ENCODE peak calls at places on chromosomes 4 and X, in five cellular contexts. One of them, this sample, is unnamed.

GRCh38 chr4:64682946-64683345 is 273.7 kb upstream of the TECRL start:
- DNase-seq in foreskin fibroblast: no peak
- DNase-seq in NB4: no peak
- DNase-seq in GM12878: no peak
- DNase-seq in CD8-positive, alpha-beta T cell: no peak
- DNase-seq in this sample: no peak

GRCh38 chrX:41518841-41519220 is 71.7 kb downstream of the NYX start:
- DNase-seq in foreskin fibroblast: peak
- DNase-seq in NB4: no peak
- DNase-seq in GM12878: no peak
- DNase-seq in CD8-positive, alpha-beta T cell: no peak
- DNase-seq in this sample: no peak

GRCh38 chr4:151653548-151653918 is 107.3 kb downstream of the GATB start:
- DNase-seq in foreskin fibroblast: no peak
- DNase-seq in NB4: no peak
- DNase-seq in GM12878: no peak
- DNase-seq in CD8-positive, alpha-beta T cell: no peak
- DNase-seq in this sample: no peak

GRCh38 chr4:116811730-116812129 is 273.6 kb downstream of the TRAM1L1 start:
- DNase-seq in foreskin fibroblast: no peak
- DNase-seq in NB4: no peak
- DNase-seq in GM12878: no peak
- DNase-seq in CD8-positive, alpha-beta T cell: no peak
- DNase-seq in this sample: no peak

GRCh38 chr4:39770471-39770870 is 72.5 kb downstream of the UBE2K start:
- DNase-seq in foreskin fibroblast: no peak
- DNase-seq in NB4: no peak
- DNase-seq in GM12878: no peak
- DNase-seq in CD8-positive, alpha-beta T cell: no peak
- DNase-seq in this sample: no peak

GRCh38 chr4:184588893-184589292 is 60.4 kb downstream of the CASP3 start:
- DNase-seq in foreskin fibroblast: no peak
- DNase-seq in NB4: no peak
- DNase-seq in GM12878: no peak
- DNase-seq in CD8-positive, alpha-beta T cell: no peak
- DNase-seq in this sample: no peak

GRCh38 chr4:172256820-172257219 is 443.6 kb downstream of the GALNTL6 start:
- DNase-seq in foreskin fibroblast: no peak
- DNase-seq in NB4: no peak
- DNase-seq in GM12878: no peak
- DNase-seq in CD8-positive, alpha-beta T cell: no peak
- DNase-seq in this sample: no peak

GRCh38 chrX:106467943-106468342 is 143.8 kb upstream of the RADX start:
- DNase-seq in foreskin fibroblast: no peak
- DNase-seq in NB4: no peak
- DNase-seq in GM12878: no peak
- DNase-seq in CD8-positive, alpha-beta T cell: no peak
- DNase-seq in this sample: no peak

GRCh38 chr4:5524900-5525299 is 183.5 kb downstream of the EVC2 start:
- DNase-seq in foreskin fibroblast: peak
- DNase-seq in NB4: no peak
- DNase-seq in GM12878: no peak
- DNase-seq in CD8-positive, alpha-beta T cell: no peak
- DNase-seq in this sample: no peak

GRCh38 chrX:124931241-124931640 is 388.4 kb upstream of the TEX13C start:
- DNase-seq in foreskin fibroblast: no peak
- DNase-seq in NB4: no peak
- DNase-seq in GM12878: no peak
- DNase-seq in CD8-positive, alpha-beta T cell: no peak
- DNase-seq in this sample: no peak

GRCh38 chr4:138843611-138844010 is 172.0 kb upstream of the NOCT start:
- DNase-seq in foreskin fibroblast: no peak
- DNase-seq in NB4: no peak
- DNase-seq in GM12878: no peak
- DNase-seq in CD8-positive, alpha-beta T cell: no peak
- DNase-seq in this sample: no peak

GRCh38 chr4:3706565-3707422 is 59.4 kb upstream of the ADRA2C start:
- DNase-seq in foreskin fibroblast: no peak
- DNase-seq in NB4: no peak
- DNase-seq in GM12878: no peak
- DNase-seq in CD8-positive, alpha-beta T cell: no peak
- DNase-seq in this sample: no peak

GRCh38 chr4:46370531-46370930 is 19.4 kb downstream of the GABRA2 start:
- DNase-seq in foreskin fibroblast: no peak
- DNase-seq in NB4: no peak
- DNase-seq in GM12878: no peak
- DNase-seq in CD8-positive, alpha-beta T cell: no peak
- DNase-seq in this sample: no peak

GRCh38 chr4:104494822-104495559 is at the start of gene CXXC4:
- DNase-seq in foreskin fibroblast: peak
- DNase-seq in NB4: peak
- DNase-seq in GM12878: no peak
- DNase-seq in CD8-positive, alpha-beta T cell: no peak
- DNase-seq in this sample: peak

GRCh38 chrX:104122829-104123228 is 10.5 kb downstream of the ZCCHC18 start:
- DNase-seq in foreskin fibroblast: no peak
- DNase-seq in NB4: peak
- DNase-seq in GM12878: no peak
- DNase-seq in CD8-positive, alpha-beta T cell: no peak
- DNase-seq in this sample: peak

GRCh38 chrX:48465336-48465933 is 4.6 kb downstream of the SLC38A5 start:
- DNase-seq in foreskin fibroblast: peak
- DNase-seq in NB4: no peak
- DNase-seq in GM12878: no peak
- DNase-seq in CD8-positive, alpha-beta T cell: no peak
- DNase-seq in this sample: no peak

GRCh38 chr4:122826596-122827257 is at the start of gene FGF2:
- DNase-seq in foreskin fibroblast: peak
- DNase-seq in NB4: peak
- DNase-seq in GM12878: no peak
- DNase-seq in CD8-positive, alpha-beta T cell: no peak
- DNase-seq in this sample: peak

GRCh38 chrX:120749141-120749846 is 119.4 kb upstream of the C1GALT1C1 start:
- DNase-seq in foreskin fibroblast: no peak
- DNase-seq in NB4: peak
- DNase-seq in GM12878: no peak
- DNase-seq in CD8-positive, alpha-beta T cell: no peak
- DNase-seq in this sample: peak

GRCh38 chr4:184648220-184649025 is 824 bp downstream of the CASP3 start:
- DNase-seq in foreskin fibroblast: peak
- DNase-seq in NB4: peak
- DNase-seq in GM12878: no peak
- DNase-seq in CD8-positive, alpha-beta T cell: peak
- DNase-seq in this sample: peak

GRCh38 chr4:79255793-79256192 is 70.1 kb downstream of the NAA11 start:
- DNase-seq in foreskin fibroblast: no peak
- DNase-seq in NB4: no peak
- DNase-seq in GM12878: no peak
- DNase-seq in CD8-positive, alpha-beta T cell: no peak
- DNase-seq in this sample: no peak

GRCh38 chr4:79250887-79251286 is 75.0 kb downstream of the NAA11 start:
- DNase-seq in foreskin fibroblast: no peak
- DNase-seq in NB4: no peak
- DNase-seq in GM12878: no peak
- DNase-seq in CD8-positive, alpha-beta T cell: no peak
- DNase-seq in this sample: no peak

GRCh38 chr4:79249879-79250503 is 75.9 kb downstream of the NAA11 start:
- DNase-seq in foreskin fibroblast: no peak
- DNase-seq in NB4: peak
- DNase-seq in GM12878: no peak
- DNase-seq in CD8-positive, alpha-beta T cell: no peak
- DNase-seq in this sample: no peak

GRCh38 chr4:79253930-79254329 is 71.9 kb downstream of the NAA11 start:
- DNase-seq in foreskin fibroblast: no peak
- DNase-seq in NB4: no peak
- DNase-seq in GM12878: no peak
- DNase-seq in CD8-positive, alpha-beta T cell: no peak
- DNase-seq in this sample: no peak

GRCh38 chr4:79253168-79253567 is 72.7 kb downstream of the NAA11 start:
- DNase-seq in foreskin fibroblast: no peak
- DNase-seq in NB4: no peak
- DNase-seq in GM12878: no peak
- DNase-seq in CD8-positive, alpha-beta T cell: no peak
- DNase-seq in this sample: no peak
- H3K4me3 ChIP-seq in foreskin fibroblast: no peak
- H3K4me3 ChIP-seq in NB4: no peak
- H3K4me3 ChIP-seq in GM12878: no peak
- H3K4me3 ChIP-seq in CD8-positive, alpha-beta T cell: no peak
- H3K4me3 ChIP-seq in this sample: no peak

DNA sequence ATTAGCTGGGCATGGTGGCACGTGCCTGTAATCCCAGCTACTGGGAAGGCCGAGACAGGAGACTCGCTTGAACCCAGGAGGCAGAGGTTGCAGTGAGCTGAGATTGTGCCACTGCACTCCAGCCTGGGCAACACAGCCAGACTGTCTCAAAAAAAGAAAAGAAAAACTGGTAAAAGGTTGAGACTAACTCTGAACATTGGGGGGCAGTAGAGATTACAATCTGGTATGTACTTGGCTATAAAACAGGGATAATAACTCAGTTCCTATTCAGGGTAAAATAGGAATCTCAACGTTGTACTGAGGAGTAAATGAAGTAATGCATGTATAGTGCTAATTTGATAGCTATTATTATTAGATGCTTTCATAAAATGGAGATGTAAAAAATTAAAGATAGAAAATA is 12.5 kb upstream of the KLF8 start:
- DNase-seq in foreskin fibroblast: peak
- DNase-seq in NB4: peak
- DNase-seq in GM12878: no peak
- DNase-seq in CD8-positive, alpha-beta T cell: no peak
- DNase-seq in this sample: peak
- TF ChIP-seq CTCF in foreskin fibroblast: no peak
- TF ChIP-seq CTCF in NB4: no peak
- TF ChIP-seq CTCF in GM12878: no peak
- TF ChIP-seq CTCF in CD8-positive, alpha-beta T cell: no peak
- TF ChIP-seq CTCF in this sample: no peak

DNA sequence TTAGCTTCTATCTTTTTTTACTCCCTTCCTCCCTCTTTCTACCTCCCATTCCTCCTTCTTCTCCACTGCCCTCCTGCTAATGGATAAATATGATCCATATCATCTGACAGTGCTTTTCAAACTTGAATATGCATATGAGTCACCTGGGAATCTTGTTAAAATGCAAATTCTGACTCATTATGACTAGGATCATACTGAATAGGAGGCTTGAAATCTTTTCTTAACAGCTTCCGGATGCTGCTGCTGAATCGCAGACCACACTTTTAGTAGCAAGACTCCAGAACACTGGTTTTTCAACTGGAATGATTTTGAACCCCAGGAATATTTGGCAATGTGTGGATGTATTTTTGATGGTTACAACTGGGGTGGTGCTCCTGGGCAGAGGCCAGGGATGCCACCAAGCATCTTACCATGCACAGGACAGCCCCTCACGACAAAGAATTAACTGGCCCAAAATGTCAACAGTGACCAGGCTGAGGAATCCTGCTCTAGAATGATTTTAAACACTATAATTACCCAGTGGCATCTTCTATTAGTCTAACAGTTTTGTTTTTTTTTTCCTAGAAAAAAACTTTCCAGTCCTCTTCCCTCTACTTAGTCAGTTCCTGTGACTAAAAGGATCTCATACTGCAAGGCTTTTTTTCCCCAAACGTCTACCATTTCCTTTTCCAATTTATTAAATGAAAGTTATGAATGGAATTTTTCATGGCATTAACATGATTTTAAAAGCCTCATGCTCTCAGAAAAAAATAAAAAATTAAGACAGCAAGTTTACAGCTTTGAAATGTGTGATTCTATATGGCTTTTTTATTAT is 10.6 kb upstream of the PYURF start:
- DNase-seq in foreskin fibroblast: peak
- DNase-seq in NB4: no peak
- DNase-seq in GM12878: no peak
- DNase-seq in CD8-positive, alpha-beta T cell: no peak
- DNase-seq in this sample: no peak
- H3K4me3 ChIP-seq in foreskin fibroblast: no peak
- H3K4me3 ChIP-seq in NB4: no peak
- H3K4me3 ChIP-seq in GM12878: no peak
- H3K4me3 ChIP-seq in CD8-positive, alpha-beta T cell: no peak
- H3K4me3 ChIP-seq in this sample: no peak

GRCh38 chrX:40098264-40099045 is 697 bp upstream of the BCOR start:
- DNase-seq in foreskin fibroblast: peak
- DNase-seq in NB4: peak
- DNase-seq in GM12878: no peak
- DNase-seq in CD8-positive, alpha-beta T cell: peak
- DNase-seq in this sample: peak
- TF ChIP-seq CTCF in foreskin fibroblast: no peak
- TF ChIP-seq CTCF in NB4: no peak
- TF ChIP-seq CTCF in GM12878: no peak
- TF ChIP-seq CTCF in CD8-positive, alpha-beta T cell: no peak
- TF ChIP-seq CTCF in this sample: no peak

GRCh38 chrX:116272881-116273280 is 102.3 kb downstream of the AGTR2 start:
- DNase-seq in foreskin fibroblast: peak
- DNase-seq in NB4: no peak
- DNase-seq in GM12878: no peak
- DNase-seq in CD8-positive, alpha-beta T cell: no peak
- DNase-seq in this sample: no peak
- H3K4me3 ChIP-seq in foreskin fibroblast: no peak
- H3K4me3 ChIP-seq in NB4: no peak
- H3K4me3 ChIP-seq in GM12878: no peak
- H3K4me3 ChIP-seq in CD8-positive, alpha-beta T cell: no peak
- H3K4me3 ChIP-seq in this sample: no peak